ENCODE peak calls at places on chromosomes 11 and 22, in four cellular contexts. S is RWPE1, G is A549, Q is Peyer's patch. J is an unnamed sample.

GRCh38 chr11:20840341-20840740 is 171.0 kb downstream of the NELL1 start:
- DNase-seq in S (no peak), G (no peak), Q (no peak), J (no peak)

GRCh38 chr11:6911946-6912345 is 8.9 kb upstream of the OR2D3 start:
- DNase-seq in S (no peak), G (no peak), Q (no peak), J (no peak)

GRCh38 chr11:119618208-119618909 is 110.6 kb downstream of the NECTIN1 start:
- DNase-seq in S (no peak), G (no peak), Q (peak; percentile 34), J (no peak)

GRCh38 chr11:19027829-19028595 is 32.5 kb downstream of the MRGPRX2 start:
- DNase-seq in S (peak; percentile 92), G (peak; percentile 15), Q (no peak), J (peak; percentile 25)

GRCh38 chr11:120564573-120565301 is 53.2 kb downstream of the GRIK4 start:
- DNase-seq in S (no peak), G (no peak), Q (no peak), J (peak; percentile 20)

GRCh38 chr11:116791002-116791812 is 472 bp downstream of the APOA5 start:
- DNase-seq in S (peak; percentile 40), G (peak; percentile 79), Q (peak; percentile 86), J (peak; percentile 77)

GRCh38 chr11:30936476-30936875 is 350.3 kb upstream of the MPPED2 start:
- DNase-seq in S (no peak), G (no peak), Q (no peak), J (no peak)

GRCh38 chr22:32103648-32104326 is 55.3 kb downstream of the C22orf42 start:
- DNase-seq in S (no peak), G (no peak), Q (no peak), J (no peak)

GRCh38 chr11:134362192-134362901 is 30.6 kb downstream of the GLB1L2 start:
- DNase-seq in S (no peak), G (no peak), Q (peak; percentile 32), J (no peak)

GRCh38 chr22:44901301-44901700 is 108.5 kb downstream of the PHF21B start:
- DNase-seq in S (no peak), G (no peak), Q (no peak), J (no peak)

GRCh38 chr22:36417281-36417686 is 29.5 kb upstream of the MYH9 start:
- DNase-seq in S (peak; percentile 44), G (no peak), Q (peak; percentile 74), J (peak; percentile 28)

GRCh38 chr11:12449961-12450715 is 72.8 kb downstream of the PARVA start:
- DNase-seq in S (peak; percentile 77), G (no peak), Q (no peak), J (no peak)

GRCh38 chr11:99246199-99246598 is 225.4 kb downstream of the CNTN5 start:
- DNase-seq in S (no peak), G (no peak), Q (no peak), J (no peak)

GRCh38 chr22:25111579-25112517 is 87.8 kb upstream of the CRYBB3 start:
- DNase-seq in S (no peak), G (no peak), Q (peak; percentile 72), J (peak; percentile 24)

GRCh38 chr11:102967497-102967896 is 12.0 kb upstream of the MMP13 start:
- DNase-seq in S (no peak), G (no peak), Q (no peak), J (no peak)

GRCh38 chr11:94198718-94199117 is 70.1 kb downstream of the PANX1 start:
- DNase-seq in S (no peak), G (no peak), Q (no peak), J (no peak)

GRCh38 chr11:4072668-4073285 is 21.8 kb upstream of the RRM1 start:
- DNase-seq in S (peak; percentile 67), G (peak; percentile 67), Q (no peak), J (peak; percentile 62)

GRCh38 chr11:4830909-4831308 is 9.8 kb downstream of the OR51F2 start:
- DNase-seq in S (no peak), G (no peak), Q (no peak), J (no peak)

GRCh38 chr22:24555496-24556253 is at the start of gene SNRPD3:
- DNase-seq in S (peak; percentile 79), G (peak; percentile 75), Q (peak; percentile 95), J (peak; percentile 90)

GRCh38 chr22:38452373-38453064 is 2.5 kb downstream of the KCNJ4 start:
- DNase-seq in S (no peak), G (no peak), Q (no peak), J (no peak)

GRCh38 chr22:27416553-27417427 is 384.8 kb downstream of the MN1 start:
- DNase-seq in S (peak; percentile 49), G (no peak), Q (no peak), J (no peak)

GRCh38 chr11:28110108-28110838 is 2.1 kb downstream of the METTL15 start:
- DNase-seq in S (peak; percentile 57), G (peak; percentile 47), Q (peak; percentile 78), J (peak; percentile 78)

DNA sequence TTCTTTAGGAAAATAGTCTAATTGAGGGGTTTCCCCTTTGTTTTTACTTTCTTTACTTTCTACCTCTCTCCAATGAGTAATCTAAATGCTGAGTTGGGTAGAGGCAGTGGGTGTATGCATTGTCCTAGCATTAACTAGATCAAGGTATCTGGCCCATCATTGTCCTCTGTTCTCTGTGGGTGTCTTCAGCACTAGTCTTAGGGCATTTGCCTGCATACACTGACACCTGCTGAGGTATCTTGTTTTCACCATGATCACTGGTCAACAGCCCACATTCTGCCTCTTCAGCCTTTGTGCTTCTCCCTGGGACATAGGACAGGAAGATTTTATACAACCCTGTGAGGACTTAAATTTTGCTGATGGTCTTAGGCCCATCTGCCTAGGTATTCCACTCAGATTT is 371.1 kb downstream of the RAB38 start:
- DNase-seq in S (no peak), G (no peak), Q (no peak), J (no peak)
- TF ChIP-seq CTCF in S (no peak), G (no peak), Q (no peak), J (no peak)

DNA sequence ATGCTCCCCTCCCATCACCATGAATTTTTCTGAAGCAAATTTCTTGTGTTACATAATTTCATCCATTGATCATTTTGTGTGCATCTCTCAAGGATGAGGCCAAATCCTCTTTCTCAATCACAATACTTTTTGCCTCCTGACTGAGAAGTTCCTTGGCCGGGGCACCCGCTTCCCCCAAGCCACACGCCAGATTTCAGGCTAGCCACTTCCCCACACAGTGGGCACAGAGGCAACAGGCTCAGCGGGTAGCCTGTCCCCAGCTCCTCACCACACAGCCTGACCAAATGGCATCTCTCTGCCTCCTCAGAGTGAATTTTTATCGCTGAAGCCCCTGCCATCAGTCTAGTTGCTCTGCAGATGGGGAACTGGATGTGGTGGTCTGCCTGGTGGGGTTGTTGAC is 9.9 kb upstream of the DSCAML1 start:
- DNase-seq in S (no peak), G (no peak), Q (no peak), J (no peak)
- TF ChIP-seq CTCF in S (no peak), G (no peak), Q (no peak), J (no peak)

GRCh38 chr11:109783842-109784241 is 309.4 kb upstream of the ZC3H12C start:
- DNase-seq in S (no peak), G (no peak), Q (no peak), J (no peak)
- TF ChIP-seq CTCF in S (no peak), G (no peak), Q (no peak), J (no peak)

GRCh38 chr11:66221012-66221411 is 47.4 kb upstream of the RAB1B start:
- DNase-seq in S (no peak), G (no peak), Q (no peak), J (no peak)

GRCh38 chr11:66220566-66220935 is 47.9 kb upstream of the RAB1B start:
- DNase-seq in S (no peak), G (no peak), Q (no peak), J (no peak)

GRCh38 chr11:66219846-66220565 is 48.4 kb upstream of the RAB1B start:
- DNase-seq in S (no peak), G (no peak), Q (no peak), J (no peak)

GRCh38 chr11:66222358-66223149 is 45.9 kb upstream of the RAB1B start:
- DNase-seq in S (peak; percentile 86), G (peak; percentile 82), Q (peak; percentile 88), J (peak; percentile 91)

DNA sequence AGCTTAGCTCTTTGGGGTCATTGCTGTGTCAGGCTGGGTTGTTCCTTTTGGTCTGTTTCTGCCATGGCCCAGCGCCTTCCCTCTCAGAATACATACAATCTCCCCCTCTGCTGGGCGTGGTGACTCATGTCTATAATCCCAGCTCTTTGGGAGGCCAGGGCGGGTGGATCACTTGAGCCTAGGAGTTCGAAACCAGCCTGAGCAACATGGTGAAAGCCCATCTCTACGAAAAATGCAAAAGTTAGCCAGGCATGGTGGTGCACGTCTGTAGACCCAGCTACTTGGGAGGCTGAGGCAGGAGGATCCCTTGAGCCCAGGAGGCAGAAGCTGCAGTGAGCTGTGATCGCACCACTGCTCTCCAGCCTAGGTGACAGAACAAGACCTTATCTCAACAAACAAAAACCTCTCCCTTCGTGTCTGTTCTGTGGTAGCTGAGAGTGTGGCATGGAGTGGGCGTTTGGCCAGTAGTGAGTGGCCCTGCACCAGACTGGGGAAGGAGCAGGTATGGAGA is 46.7 kb upstream of the RAB1B start:
- DNase-seq in S (no peak), G (no peak), Q (peak; percentile 41), J (no peak)
- TF ChIP-seq CTCF in S (no peak), G (no peak), Q (no peak), J (no peak)